ENCODE peak calls at places on chromosomes 16 and 17, in eight cellular contexts. N is BJ; L is bronchial epithelial cell; D is stimulated activated CD8-positive, alpha-beta memory T cell treated with anti-CD3 and anti-CD28 coated beads, Interleukin-15, amount 100 ng/mL, for 4 hours; K is OCI-LY7; X is caudate nucleus; H is T-helper 17 cell; B is GM13976. U is an unnamed sample.

GRCh38 chr17:36864230-36864629 is 73.0 kb upstream of the LHX1 start:
- DNase-seq in K (no peak), H (no peak), X (no peak), N (no peak), B (no peak), D (no peak), L (no peak), U (no peak)

GRCh38 chr17:80491478-80492342 is 15.3 kb upstream of the NPTX1 start:
- DNase-seq in L (no peak), H (no peak), N (no peak), X (no peak), D (no peak), B (no peak), K (no peak), U (no peak)

GRCh38 chr17:40303009-40303657 is 5.8 kb upstream of the RARA start:
- DNase-seq in X (no peak), D (no peak), B (peak), L (peak), H (peak), N (no peak), K (peak), U (no peak)

GRCh38 chr17:57010495-57010894 is 32.6 kb downstream of the SCPEP1 start:
- DNase-seq in D (no peak), B (no peak), H (no peak), K (peak), X (no peak), L (no peak), N (no peak), U (no peak)

GRCh38 chr17:78905111-78905510 is 2.1 kb upstream of the CEP295NL start:
- DNase-seq in D (no peak), B (no peak), H (no peak), N (no peak), K (no peak), X (no peak), L (no peak), U (no peak)

GRCh38 chr17:80817861-80818260 is 173.8 kb upstream of the CHMP6 start:
- DNase-seq in L (peak), B (no peak), X (no peak), N (no peak), D (no peak), H (no peak), K (no peak), U (peak)

GRCh38 chr16:82784567-82784956 is 157.8 kb downstream of the CDH13 start:
- DNase-seq in B (no peak), H (no peak), L (no peak), D (no peak), N (no peak), X (no peak), K (no peak), U (no peak)

GRCh38 chr17:39757176-39757662 is 19.5 kb downstream of the GRB7 start:
- DNase-seq in L (no peak), B (no peak), H (no peak), N (no peak), D (no peak), X (no peak), K (no peak), U (no peak)

GRCh38 chr17:18066866-18067265 is 20.9 kb upstream of the DRG2 start:
- DNase-seq in N (no peak), H (no peak), K (no peak), D (no peak), X (no peak), B (no peak), L (no peak), U (no peak)

GRCh38 chr16:31395647-31396046 is 2.5 kb downstream of the ITGAD start:
- DNase-seq in H (no peak), B (no peak), L (no peak), K (no peak), D (no peak), X (no peak), N (no peak), U (peak)

GRCh38 chr16:20944861-20945390 is 44.4 kb downstream of the LYRM1 start:
- DNase-seq in D (peak), L (peak), H (no peak), B (no peak), N (no peak), X (no peak), K (peak), U (no peak)

GRCh38 chr16:75443301-75443700 is 10.0 kb upstream of the CFDP1 start:
- DNase-seq in N (peak), X (no peak), H (no peak), K (no peak), B (no peak), L (no peak), D (no peak), U (no peak)

GRCh38 chr17:41784207-41784744 is 2.2 kb downstream of the JUP start:
- DNase-seq in L (peak), D (no peak), B (peak), H (no peak), X (no peak), K (no peak), N (no peak), U (no peak)

GRCh38 chr16:85673529-85674417 is 15.0 kb downstream of the GINS2 start:
- DNase-seq in X (no peak), D (no peak), K (no peak), N (no peak), L (peak), H (no peak), B (no peak), U (peak)

GRCh38 chr17:66655861-66656260 is 179.1 kb upstream of the CACNG5 start:
- DNase-seq in B (no peak), K (no peak), X (peak), D (peak), H (no peak), N (no peak), L (peak), U (no peak)

GRCh38 chr16:50984688-50985087 is 166.4 kb downstream of the SALL1 start:
- DNase-seq in H (no peak), N (no peak), X (no peak), B (no peak), L (no peak), K (no peak), D (no peak), U (no peak)

GRCh38 chr17:2177235-2177811 is 122.4 kb downstream of the HIC1 start:
- DNase-seq in L (peak), D (no peak), N (no peak), B (no peak), K (no peak), H (no peak), X (no peak), U (no peak)

U was measured in spleen.